ENCODE peak calls at places on chromosomes 3 and 15, in ten cellular contexts. C is cardiac muscle cell; I is tibial artery; N is CD8-positive, alpha-beta T cell; F is upper lobe of right lung; Y is GM23248; H is AG04450; Q is HL-60; V is adrenal gland; D is psoas muscle. A is an unnamed sample.

GRCh38 chr3:161475905-161476304 is 20.7 kb upstream of the OTOL1 start:
- DNase-seq in D (no peak), F (no peak), I (no peak), C (no peak), Y (peak; percentile 16), N (no peak), H (no peak), Q (no peak), V (peak; percentile 82), A (no peak)

GRCh38 chr15:74025436-74025835 is 30.9 kb downstream of the PML start:
- DNase-seq in H (no peak), F (peak; percentile 20), I (no peak), D (no peak), N (no peak), Q (no peak), C (peak; percentile 43), Y (peak; percentile 70), V (no peak), A (no peak)

GRCh38 chr15:27532358-27532757 is 561.4 kb downstream of the GABRG3 start:
- DNase-seq in N (no peak), Q (no peak), F (no peak), Y (no peak), D (no peak), I (no peak), H (no peak), V (no peak), C (no peak), A (no peak)

GRCh38 chr3:107172411-107172810 is 204.8 kb upstream of the CCDC54 start:
- DNase-seq in D (no peak), C (no peak), I (no peak), H (no peak), Y (no peak), N (no peak), F (no peak), Q (no peak), V (no peak), A (no peak)

GRCh38 chr3:77042892-77043291 is 3.0 kb downstream of the ROBO2 start:
- DNase-seq in Y (peak; percentile 6), C (no peak), F (no peak), H (no peak), D (no peak), Q (no peak), N (no peak), I (no peak), V (no peak), A (no peak)

GRCh38 chr3:156187146-156187769 is 66.9 kb downstream of the KCNAB1 start:
- DNase-seq in Y (peak; percentile 80), I (no peak), C (peak; percentile 26), H (no peak), V (no peak), N (no peak), F (no peak), Q (no peak), D (no peak), A (no peak)

GRCh38 chr3:114227076-114227475 is 10.3 kb downstream of the ZNF80 start:
- DNase-seq in C (no peak), Q (no peak), N (no peak), I (no peak), V (no peak), F (no peak), Y (no peak), D (no peak), H (no peak), A (no peak)

GRCh38 chr15:90078965-90079364 is 23.3 kb downstream of the IDH2 start:
- DNase-seq in N (no peak), F (no peak), I (no peak), V (no peak), C (no peak), Y (no peak), D (no peak), Q (no peak), H (no peak), A (no peak)

GRCh38 chr3:10511809-10512494 is 6.6 kb upstream of the ATP2B2 start:
- DNase-seq in Q (no peak), H (peak; percentile 11), C (peak; percentile 47), D (no peak), I (no peak), F (no peak), V (no peak), Y (peak; percentile 82), N (no peak), A (no peak)

DNA sequence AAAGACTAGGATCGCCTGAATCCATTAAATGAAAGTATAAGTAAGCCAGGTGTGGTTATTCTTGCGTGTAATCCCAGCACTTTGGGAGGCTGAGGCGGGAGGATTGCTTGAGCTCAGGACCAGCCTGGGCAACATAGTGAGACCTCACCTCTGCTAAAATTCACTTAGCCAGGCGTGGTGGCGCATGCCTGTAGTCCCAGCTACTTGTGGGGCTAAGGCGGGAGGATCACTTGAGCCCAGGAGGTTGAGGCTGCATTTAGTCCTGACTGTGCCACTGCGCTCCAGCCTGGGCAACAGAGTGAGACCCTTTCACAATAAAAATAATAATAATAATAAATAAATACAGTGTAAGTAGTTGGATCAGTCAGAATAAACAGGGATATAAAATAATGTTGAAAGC is 25.5 kb upstream of the HYKK start:
- DNase-seq in Q (no peak), D (no peak), Y (no peak), V (no peak), H (no peak), N (no peak), I (no peak), F (no peak), C (no peak), A (no peak)
- H3K27ac ChIP-seq in Q (no peak overlapping the region), D (no peak overlapping the region), Y (no peak overlapping the region), V (no peak overlapping the region), H (no peak overlapping the region), N (no peak overlapping the region), I (no peak overlapping the region), F (no peak overlapping the region), C (peak overlapping the region; percentile 39), A (no peak overlapping the region)

DNA sequence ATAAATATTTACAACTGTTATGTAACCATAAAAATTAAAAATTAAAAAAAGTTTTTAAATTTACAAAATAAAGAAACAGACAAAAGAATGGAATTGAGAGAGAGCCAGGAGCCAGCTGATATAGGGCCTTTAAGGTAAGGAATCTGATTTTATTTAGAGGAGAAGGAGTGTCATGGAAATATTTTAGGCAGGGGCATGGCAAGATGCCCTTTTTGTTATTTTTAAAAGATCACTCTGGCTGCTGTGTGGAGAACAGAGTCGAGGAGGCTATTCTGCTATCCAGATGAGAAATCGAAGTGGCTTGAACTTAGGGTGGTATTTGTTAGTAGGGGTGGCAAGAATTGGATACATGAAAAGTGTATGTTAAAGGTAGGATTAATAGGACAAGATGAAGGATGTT is 9.1 kb upstream of the ADAMTS9 start:
- DNase-seq in H (no peak), D (no peak), F (no peak), V (no peak), I (no peak), N (no peak), Y (no peak), Q (no peak), C (no peak), A (no peak)
- H3K4me3 ChIP-seq in H (no peak overlapping the region), D (no peak overlapping the region), F (no peak overlapping the region), V (no peak overlapping the region), I (no peak overlapping the region), N (no peak overlapping the region), Y (no peak overlapping the region), Q (no peak overlapping the region), C (no peak overlapping the region), A (no peak overlapping the region)

DNA sequence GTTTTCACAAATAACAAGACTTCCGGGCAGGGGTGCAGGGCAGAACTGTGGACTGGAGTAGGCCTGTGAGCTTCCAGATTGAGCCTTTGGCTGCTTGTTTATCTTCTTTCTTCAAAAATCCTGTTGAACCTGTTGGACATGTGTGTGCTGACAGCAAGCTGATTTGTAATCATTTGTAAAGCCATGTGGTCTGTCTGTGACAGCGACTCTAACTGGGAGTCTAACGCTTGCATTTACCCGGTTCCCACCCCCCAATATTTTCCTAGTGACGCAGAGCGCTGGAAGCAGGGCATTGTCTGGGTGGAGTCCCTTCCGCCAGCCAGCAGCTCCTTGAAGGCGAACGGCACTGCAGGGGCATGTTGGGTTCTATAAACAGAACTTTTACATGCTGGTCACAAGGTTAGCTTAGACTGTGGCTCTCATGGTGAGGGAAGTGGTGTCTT is 85.7 kb upstream of the MYZAP start:
- DNase-seq in I (peak; percentile 50), F (peak; percentile 77), N (no peak), C (peak; percentile 67), Y (peak; percentile 77), V (no peak), H (no peak), D (no peak), Q (no peak), A (no peak)
- H3K27ac ChIP-seq in I (peak overlapping the region; percentile 61), F (peak overlapping the region; percentile 78), N (no peak overlapping the region), C (peak overlapping the region; percentile 95), Y (peak overlapping the region; percentile 82), V (no peak overlapping the region), H (no peak overlapping the region), D (no peak overlapping the region), Q (no peak overlapping the region), A (no peak overlapping the region)

DNA sequence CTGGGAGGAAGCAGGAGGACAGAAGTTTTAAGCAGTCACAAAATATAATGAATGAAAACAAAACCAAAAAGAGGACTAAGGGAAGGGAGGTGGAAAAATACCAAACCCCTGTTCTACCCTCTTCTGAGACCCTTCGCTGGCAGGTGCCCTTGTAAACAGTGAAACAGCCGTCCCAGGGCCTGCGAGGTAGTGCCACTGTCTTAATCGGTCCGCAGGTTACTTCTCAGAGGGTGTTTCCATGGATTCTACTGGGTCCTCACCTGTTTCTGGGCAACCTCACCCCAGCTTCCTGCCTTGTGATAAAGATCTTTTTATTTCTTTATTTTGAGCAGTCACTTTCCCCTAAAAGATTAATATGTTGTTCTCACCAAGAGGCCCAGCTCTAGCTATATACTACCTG is 65.3 kb downstream of the SLC30A4 start:
- DNase-seq in D (no peak), H (no peak), F (no peak), Q (no peak), Y (peak; percentile 36), C (no peak), V (no peak), N (no peak), I (no peak), A (no peak)
- H3K4me3 ChIP-seq in D (no peak overlapping the region), H (no peak overlapping the region), F (peak overlapping the region; percentile 55), Q (no peak overlapping the region), Y (peak overlapping the region; percentile 70), C (no peak overlapping the region), V (no peak overlapping the region), N (no peak overlapping the region), I (no peak overlapping the region), A (no peak overlapping the region)